ENCODE peak calls at places on chromosomes 6 and 20, in five cellular contexts. A is left lung, U is HCT116, T is HFF-Myc, I is OCI-LY7. X is an unnamed sample.

GRCh38 chr6:71510057-71510713 is 221.6 kb downstream of the OGFRL1 start:
- DNase-seq in I (peak; percentile 65), A (no peak), U (peak; percentile 27), T (peak; percentile 72), X (no peak)

GRCh38 chr6:14811760-14812428 is 434.0 kb upstream of the JARID2 start:
- DNase-seq in T (no peak), I (no peak), U (no peak), A (no peak), X (no peak)

GRCh38 chr6:159061146-159061545 is 16.4 kb upstream of the TAGAP start:
- DNase-seq in U (no peak), I (no peak), T (no peak), A (no peak), X (no peak)

GRCh38 chr6:142822882-142823578 is 121.9 kb downstream of the HIVEP2 start:
- DNase-seq in A (peak; percentile 49), I (no peak), U (no peak), T (no peak), X (peak; percentile 32)

GRCh38 chr20:20199338-20200160 is 147.2 kb downstream of the CFAP61 start:
- DNase-seq in I (no peak), T (no peak), A (peak; percentile 69), U (no peak), X (no peak)

GRCh38 chr6:56727097-56727845 is 84.6 kb upstream of the DST start:
- DNase-seq in U (no peak), I (no peak), A (no peak), T (no peak), X (no peak)

GRCh38 chr6:169428532-169428931 is 174.9 kb upstream of the THBS2 start:
- DNase-seq in I (no peak), U (no peak), A (no peak), T (no peak), X (no peak)

GRCh38 chr6:7035837-7036249 is 71.9 kb upstream of the RREB1 start:
- DNase-seq in U (no peak), A (no peak), I (no peak), T (no peak), X (no peak)

GRCh38 chr6:6758915-6759654 is 170.6 kb downstream of the LY86 start:
- DNase-seq in A (no peak), I (peak; percentile 50), T (peak; percentile 48), U (peak; percentile 32), X (peak; percentile 38)

GRCh38 chr20:4894981-4895381 is 106.3 kb downstream of the SLC23A2 start:
- DNase-seq in U (no peak), A (no peak), T (no peak), I (peak; percentile 29), X (no peak)

DNA sequence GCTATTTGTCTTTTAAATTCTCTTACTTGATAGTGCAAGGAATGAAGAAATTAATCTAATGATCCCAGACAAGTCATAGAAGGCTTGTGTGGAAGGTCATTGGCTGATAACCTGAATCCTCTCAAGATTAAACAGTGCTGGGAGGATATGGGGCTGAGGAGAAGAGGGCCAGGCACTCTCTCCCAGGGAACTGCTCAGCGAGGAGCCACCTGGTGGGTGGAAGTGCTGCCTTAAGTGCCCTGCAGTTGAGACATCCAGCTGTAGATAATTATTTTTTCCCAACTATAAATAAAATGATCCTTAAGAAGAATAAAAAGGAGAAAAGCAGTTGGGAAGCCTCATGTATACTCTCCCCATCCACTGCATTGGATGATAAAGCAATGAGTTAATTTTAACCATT is 47.9 kb downstream of the BTBD3 start:
- DNase-seq in T (no peak), I (no peak), U (no peak), A (no peak), X (no peak)
- TF ChIP-seq CTCF in T (peak; percentile 23), I (no peak), U (no peak), A (no peak), X (no peak)

GRCh38 chr6:61842005-61842404 is 444.0 kb downstream of the KHDRBS2 start:
- DNase-seq in T (no peak), U (no peak), I (no peak), A (no peak), X (no peak)
- TF ChIP-seq CTCF in T (no peak), U (no peak), I (no peak), A (no peak), X (no peak)

GRCh38 chr6:136729832-136730231 is 62.4 kb downstream of the MAP3K5 start:
- DNase-seq in I (no peak), T (no peak), A (no peak), U (no peak), X (no peak)
- TF ChIP-seq CTCF in I (no peak), T (no peak), A (no peak), U (no peak), X (no peak)

GRCh38 chr6:138945354-138945753 is 42.7 kb downstream of the REPS1 start:
- DNase-seq in T (no peak), I (no peak), A (no peak), U (no peak), X (no peak)
- TF ChIP-seq CTCF in T (no peak), I (peak; percentile 54), A (no peak), U (peak; percentile 27), X (peak; percentile 38)

DNA sequence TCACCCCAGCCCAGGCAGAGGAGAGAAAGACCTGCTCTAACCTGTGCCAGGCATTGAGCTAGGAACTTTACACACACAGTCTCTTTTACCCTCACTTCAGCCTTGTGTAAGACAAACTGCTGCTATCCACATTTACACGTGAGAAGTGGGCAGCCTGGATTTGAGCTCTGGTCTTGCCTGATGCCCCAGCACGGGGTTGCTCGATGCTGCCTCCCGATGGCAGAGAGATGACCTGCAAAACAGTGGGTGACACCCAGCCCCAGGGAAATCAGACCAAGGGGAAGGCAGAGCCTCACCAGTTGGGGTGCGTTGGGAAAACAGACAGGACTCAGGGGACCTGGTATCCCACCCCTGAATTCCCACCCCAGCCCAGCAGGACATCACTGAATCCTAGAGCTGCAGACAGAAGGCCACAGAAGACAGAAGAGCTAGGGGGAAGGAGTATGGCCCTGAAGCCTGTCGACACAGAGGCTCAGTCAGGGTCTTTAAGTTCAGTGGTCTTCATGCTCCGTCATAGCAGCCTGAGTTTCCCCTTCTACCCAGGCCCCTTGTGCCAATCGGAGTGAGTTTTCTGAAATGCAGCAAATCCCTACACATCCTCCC is 990 bp downstream of the BPI start:
- DNase-seq in U (peak; percentile 4), T (no peak), I (peak; percentile 8), A (peak; percentile 85), X (peak; percentile 28)
- TF ChIP-seq CTCF in U (peak; percentile 82), T (peak; percentile 54), I (peak; percentile 63), A (no peak), X (peak; percentile 61)

GRCh38 chr6:27867941-27868705 is 44.1 kb downstream of the OR2B2 start:
- DNase-seq in T (no peak), U (no peak), I (peak; percentile 66), A (no peak), X (peak; percentile 37)

GRCh38 chr6:27872634-27873028 is 39.6 kb downstream of the OR2B2 start:
- DNase-seq in A (no peak), U (no peak), T (no peak), I (peak; percentile 78), X (no peak)

GRCh38 chr6:27870486-27870885 is 41.7 kb downstream of the OR2B2 start:
- DNase-seq in I (peak; percentile 59), U (no peak), T (no peak), A (no peak), X (no peak)

GRCh38 chr6:27871919-27872633 is 40.1 kb downstream of the OR2B2 start:
- DNase-seq in U (no peak), I (peak; percentile 95), A (peak; percentile 91), T (peak; percentile 99), X (peak; percentile 93)

DNA sequence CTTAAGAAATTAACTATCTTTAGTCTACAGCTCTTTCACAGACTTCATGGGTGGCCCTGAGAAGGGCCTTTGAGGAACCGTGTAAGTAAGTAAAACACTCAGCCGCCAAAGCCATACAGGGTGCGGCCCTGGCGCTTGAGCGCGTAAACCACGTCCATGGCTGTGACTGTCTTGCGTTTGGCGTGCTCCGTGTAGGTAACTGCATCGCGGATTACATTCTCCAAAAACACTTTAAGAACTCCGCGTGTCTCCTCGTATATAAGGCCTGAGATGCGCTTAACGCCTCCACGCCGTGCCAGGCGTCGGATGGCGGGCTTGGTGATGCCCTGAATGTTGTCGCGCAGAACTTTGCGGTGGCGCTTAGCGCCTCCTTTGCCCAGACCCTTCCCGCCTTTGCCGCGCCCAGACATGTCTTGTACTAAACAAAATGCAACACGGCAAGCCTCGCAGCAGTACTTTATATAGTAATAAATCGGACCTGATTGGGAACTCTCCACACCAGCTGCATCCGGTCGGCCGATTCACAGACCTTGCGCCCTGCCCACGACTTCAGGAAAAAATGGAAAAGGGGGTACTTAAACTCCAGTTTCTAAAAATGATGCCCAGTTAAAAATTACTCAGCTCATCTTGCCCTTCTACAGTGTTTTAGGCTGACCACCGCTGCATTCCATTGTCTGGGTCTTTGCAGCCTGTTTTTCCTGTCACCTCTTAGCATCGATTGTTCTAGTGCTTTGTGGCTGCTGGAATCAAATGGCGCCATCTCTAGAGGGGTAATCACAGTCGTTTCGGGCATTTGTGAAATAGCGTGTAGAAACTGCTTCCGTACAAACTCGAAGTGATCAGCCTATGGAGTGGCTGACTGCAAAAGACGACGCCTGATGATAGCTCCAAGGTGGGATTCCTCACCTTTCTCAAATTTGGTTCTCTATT is 38.8 kb downstream of the OR2B2 start:
- DNase-seq in T (peak; percentile 93), U (no peak), A (peak; percentile 86), I (peak; percentile 87), X (peak; percentile 93)
- TF ChIP-seq CTCF in T (no peak), U (no peak), A (no peak), I (peak; percentile 43), X (peak; percentile 14)

GRCh38 chr6:141641951-141642350 is 490.8 kb upstream of the GJE1 start:
- DNase-seq in T (no peak), I (no peak), U (no peak), A (no peak), X (no peak)

GRCh38 chr6:141635621-141636020 is 497.1 kb upstream of the GJE1 start:
- DNase-seq in I (no peak), A (no peak), U (no peak), T (no peak), X (no peak)

GRCh38 chr6:141641406-141641805 is 491.3 kb upstream of the GJE1 start:
- DNase-seq in U (no peak), I (no peak), T (no peak), A (no peak), X (no peak)
- TF ChIP-seq CTCF in U (peak; percentile 8), I (no peak), T (no peak), A (no peak), X (no peak)

GRCh38 chr6:13711384-13711725 is 280 bp downstream of the RANBP9 start:
- DNase-seq in U (no peak), I (peak; percentile 85), A (peak; percentile 94), T (no peak), X (no peak)
- TF ChIP-seq CTCF in U (no peak), I (peak; percentile 40), A (peak; percentile 10), T (no peak), X (peak; percentile 46)

GRCh38 chr6:41046084-41046483 is 3.8 kb downstream of the TSPO2 start:
- DNase-seq in U (no peak), T (no peak), I (no peak), A (no peak), X (no peak)

GRCh38 chr6:41049955-41050354 is 3.0 kb upstream of the APOBEC2 start:
- DNase-seq in A (no peak), U (no peak), T (no peak), I (no peak), X (no peak)

GRCh38 chr6:41047745-41048742 is 5.0 kb upstream of the APOBEC2 start:
- DNase-seq in I (no peak), U (no peak), A (no peak), T (no peak), X (no peak)

GRCh38 chr6:41051873-41052272 is 1.1 kb upstream of the APOBEC2 start:
- DNase-seq in U (no peak), T (no peak), I (peak; percentile 62), A (no peak), X (no peak)

GRCh38 chr6:41049548-41049947 is 3.5 kb upstream of the APOBEC2 start:
- DNase-seq in U (no peak), T (no peak), A (no peak), I (no peak), X (no peak)
- TF ChIP-seq CTCF in U (no peak), T (no peak), A (no peak), I (no peak), X (no peak)